ENCODE peak calls at places on chromosome 17, in six cellular contexts. X is hepatic stellate cell; L is stimulated activated CD4-positive, alpha-beta T cell treated with anti-CD3 and anti-CD28 coated beads, Interleukin-12 subunit alpha, Interleukin-12 subunit beta, amount 100 ng/mL, for 48 hours; T is dermis microvascular lymphatic vessel endothelial cell; V is GM12878; E is esophagus squamous epithelium. F is an unnamed sample.

GRCh38 chr17:54521137-54521536 is 379.5 kb upstream of the TOM1L1 start:
- DNase-seq in X (no peak), L (no peak), E (no peak), T (no peak), V (no peak), F (no peak)

GRCh38 chr17:68576811-68577551 is 24.2 kb downstream of the FAM20A start:
- DNase-seq in T (no peak), X (no peak), L (no peak), V (no peak), E (no peak), F (no peak)

GRCh38 chr17:42623732-42624596 is 14.5 kb downstream of the TUBG1 start:
- DNase-seq in L (no peak), E (no peak), X (no peak), V (no peak), T (peak; percentile 78), F (no peak)

GRCh38 chr17:18031955-18032354 is 7.0 kb downstream of the ATPAF2 start:
- DNase-seq in X (no peak), V (no peak), E (no peak), L (no peak), T (peak; percentile 93), F (no peak)

GRCh38 chr17:8408371-8408770 is 10.7 kb upstream of the RNF222 start:
- DNase-seq in L (no peak), E (no peak), V (no peak), T (no peak), X (no peak), F (no peak)

GRCh38 chr17:66548158-66548557 is 245.7 kb downstream of the PRKCA start:
- DNase-seq in L (peak; percentile 8), T (peak; percentile 49), E (no peak), V (no peak), X (no peak), F (peak; percentile 24)

GRCh38 chr17:37060094-37060493 is 111.3 kb downstream of the AATF start:
- DNase-seq in L (no peak), E (no peak), T (no peak), X (no peak), V (no peak), F (no peak)

GRCh38 chr17:48488548-48489106 is 42.2 kb downstream of the HOXB1 start:
- DNase-seq in V (no peak), L (no peak), T (no peak), X (no peak), E (no peak), F (no peak)

GRCh38 chr17:16261049-16261448 is 44.0 kb downstream of the PIGL start:
- DNase-seq in V (no peak), E (no peak), T (no peak), X (no peak), L (no peak), F (no peak)

F was measured in CD8-positive, alpha-beta memory T cell.